ENCODE peak calls at places on chromosomes 7 and 10, in seven cellular contexts. G is stromal cell of bone marrow, H is fibroblast of gingiva, C is GM10248, Y is body of pancreas, X is C1 segment of cervical spinal cord, W is HFF-Myc. F is an unnamed sample.

GRCh38 chr10:22615101-22615500 is 99.3 kb downstream of the PIP4K2A start:
- DNase-seq in G (no peak), H (no peak), C (no peak), Y (no peak), X (no peak), W (no peak), F (no peak)

GRCh38 chr7:98733036-98733435 is 116.0 kb downstream of the NPTX2 start:
- DNase-seq in G (no peak), H (no peak), C (peak; percentile 70), Y (no peak), X (no peak), W (no peak), F (peak; percentile 45)

GRCh38 chr7:4834601-4835397 is 27.0 kb downstream of the PAPOLB start:
- DNase-seq in G (no peak), H (no peak), C (no peak), Y (no peak), X (no peak), W (no peak), F (no peak)

GRCh38 chr7:44286618-44287487 is 38.5 kb downstream of the CAMK2B start:
- DNase-seq in G (no peak), H (no peak), C (no peak), Y (peak; percentile 7), X (no peak), W (no peak), F (no peak)

GRCh38 chr7:19519443-19519977 is 189.3 kb downstream of the POLR1F start:
- DNase-seq in G (no peak), H (no peak), C (no peak), Y (no peak), X (no peak), W (no peak), F (no peak)

GRCh38 chr7:123665157-123665556 is 9.5 kb downstream of the LMOD2 start:
- DNase-seq in G (no peak), H (peak; percentile 20), C (no peak), Y (no peak), X (no peak), W (no peak), F (no peak)

GRCh38 chr7:11193888-11194287 is 220.2 kb downstream of the PHF14 start:
- DNase-seq in G (no peak), H (no peak), C (no peak), Y (no peak), X (no peak), W (no peak), F (no peak)

GRCh38 chr7:154385214-154385613 is 333.0 kb downstream of the DPP6 start:
- DNase-seq in G (no peak), H (no peak), C (no peak), Y (no peak), X (no peak), W (no peak), F (no peak)

GRCh38 chr7:187237-187927 is 5.0 kb upstream of the FAM20C start:
- DNase-seq in G (no peak), H (no peak), C (no peak), Y (no peak), X (no peak), W (no peak), F (no peak)

GRCh38 chr7:81956520-81956919 is 186.7 kb upstream of the HGF start:
- DNase-seq in G (peak; percentile 55), H (peak; percentile 65), C (peak; percentile 7), Y (no peak), X (no peak), W (peak; percentile 33), F (peak; percentile 20)

GRCh38 chr10:63260103-63260859 is 127.2 kb downstream of the NRBF2 start:
- DNase-seq in G (no peak), H (no peak), C (no peak), Y (no peak), X (no peak), W (no peak), F (no peak)

GRCh38 chr10:32489935-32490334 is 44.0 kb downstream of the CCDC7 start:
- DNase-seq in G (no peak), H (no peak), C (no peak), Y (no peak), X (no peak), W (no peak), F (no peak)

GRCh38 chr10:46518028-46518725 is 38.3 kb downstream of the GPRIN2 start:
- DNase-seq in G (no peak), H (no peak), C (no peak), Y (no peak), X (no peak), W (no peak), F (no peak)

GRCh38 chr10:11515596-11516418 is 95.6 kb downstream of the USP6NL start:
- DNase-seq in G (peak; percentile 57), H (peak; percentile 54), C (peak; percentile 45), Y (peak; percentile 57), X (peak; percentile 42), W (peak; percentile 20), F (no peak)

GRCh38 chr7:50068850-50069551 is 24.0 kb downstream of the ZPBP start:
- DNase-seq in G (peak; percentile 49), H (no peak), C (no peak), Y (peak; percentile 53), X (no peak), W (no peak), F (no peak)

GRCh38 chr7:132519936-132520335 is 56.3 kb downstream of the PLXNA4 start:
- DNase-seq in G (no peak), H (no peak), C (no peak), Y (no peak), X (no peak), W (no peak), F (peak; percentile 16)

GRCh38 chr7:113521468-113521867 is 397.3 kb downstream of the PPP1R3A start:
- DNase-seq in G (peak; percentile 9), H (no peak), C (no peak), Y (no peak), X (no peak), W (no peak), F (no peak)

GRCh38 chr10:42950606-42951485 is 126.0 kb upstream of the RET start:
- DNase-seq in G (no peak), H (no peak), C (no peak), Y (no peak), X (no peak), W (no peak), F (no peak)

GRCh38 chr7:51635801-51636200 is 319.2 kb upstream of the COBL start:
- DNase-seq in G (no peak), H (no peak), C (no peak), Y (no peak), X (no peak), W (no peak), F (no peak)

GRCh38 chr10:69757553-69758309 is 44.0 kb upstream of the COL13A1 start:
- DNase-seq in G (peak; percentile 24), H (peak; percentile 89), C (no peak), Y (peak; percentile 17), X (no peak), W (peak; percentile 90), F (no peak)